ENCODE peak calls at places on chromosomes 4 and X, in four cellular contexts. A is HFF-Myc; H is CD8-positive, alpha-beta T cell; K is hepatocyte. J is an unnamed sample.

GRCh38 chr4:155419266-155419665 is 42.5 kb upstream of the MAP9 start:
- DNase-seq in A (no peak), H (no peak), K (no peak), J (no peak)

GRCh38 chr4:34108456-34108855 is 2135.9 kb downstream of the ARAP2 start:
- DNase-seq in A (peak), H (no peak), K (no peak), J (no peak)

GRCh38 chr4:122045533-122045932 is 93.7 kb upstream of the TRPC3 start:
- DNase-seq in A (peak), H (no peak), K (peak), J (no peak)

GRCh38 chr4:73810191-73810590 is 26.3 kb upstream of the CXCL6 start:
- DNase-seq in A (no peak), H (no peak), K (no peak), J (no peak)

GRCh38 chr4:184470785-184471110 is 3.6 kb downstream of the IRF2 start:
- DNase-seq in A (no peak), H (no peak), K (no peak), J (no peak)

GRCh38 chrX:106933538-106933961 is 13.3 kb downstream of the CLDN2 start:
- DNase-seq in A (no peak), H (no peak), K (peak), J (no peak)

GRCh38 chr4:153538408-153539057 is 72.4 kb downstream of the TMEM131L start:
- DNase-seq in A (no peak), H (no peak), K (peak), J (no peak)

GRCh38 chrX:40073439-40074054 is 24.2 kb downstream of the BCOR start:
- DNase-seq in A (no peak), H (no peak), K (no peak), J (no peak)

GRCh38 chr4:6548201-6548881 is 26.6 kb upstream of the MAN2B2 start:
- DNase-seq in A (no peak), H (no peak), K (no peak), J (no peak)
- TF ChIP-seq CTCF in A (peak), H (no peak), K (peak), J (peak)

GRCh38 chr4:76232681-76233080 is 18.8 kb upstream of the FAM47E start:
- DNase-seq in A (no peak), H (no peak), K (no peak), J (no peak)
- H3K4me3 ChIP-seq in A (no peak), H (no peak), K (no peak), J (no peak)

GRCh38 chr4:55008166-55009056 is 117.0 kb downstream of the KDR start:
- DNase-seq in A (no peak), H (no peak), K (no peak), J (no peak)
- TF ChIP-seq CTCF in A (peak), H (no peak), K (peak), J (peak)

DNA sequence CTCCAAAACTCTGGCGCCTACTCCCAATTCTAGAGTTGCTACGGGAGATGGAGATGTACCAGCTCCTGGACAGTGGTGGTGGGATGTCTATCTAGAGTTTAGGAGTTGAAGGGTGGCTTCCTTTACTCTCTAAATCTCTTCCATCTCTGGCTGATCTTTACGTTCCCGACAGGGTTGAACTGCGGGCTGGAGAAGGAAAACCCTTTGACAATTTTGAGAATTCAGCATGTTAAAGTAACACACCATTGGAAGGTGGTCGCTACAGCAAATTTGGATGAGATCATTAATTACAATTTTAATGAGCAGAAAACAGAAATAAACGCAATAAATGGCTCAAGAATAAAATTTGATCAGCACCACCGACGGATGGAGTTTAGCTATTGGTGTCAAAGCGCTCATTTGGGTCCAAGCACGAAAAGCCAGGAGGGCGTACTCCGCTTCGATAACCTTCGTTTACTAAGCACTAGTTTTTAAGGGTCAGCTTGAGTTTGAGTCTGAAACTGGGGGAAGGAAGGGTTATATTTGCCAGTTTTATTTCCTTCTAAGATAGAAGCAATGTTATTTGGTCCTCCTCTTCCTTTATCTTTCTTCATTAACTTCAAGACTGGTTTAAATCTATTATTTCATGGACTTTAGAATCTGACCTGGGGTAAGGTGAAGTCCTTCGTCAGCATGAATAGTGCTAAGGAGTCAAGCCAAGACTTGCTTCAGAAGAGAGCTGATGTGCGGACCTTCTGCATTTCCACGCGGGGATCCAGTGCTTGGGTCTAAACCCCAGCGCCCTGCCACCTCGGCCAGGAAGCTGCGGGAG is 1.5 kb upstream of the NKX6-1 start:
- DNase-seq in A (no peak), H (no peak), K (no peak), J (no peak)
- H3K4me3 ChIP-seq in A (no peak), H (no peak), K (no peak), J (no peak)

GRCh38 chrX:148947399-148948025 is 447.1 kb downstream of the AFF2 start:
- DNase-seq in A (no peak), H (no peak), K (no peak), J (no peak)
- TF ChIP-seq CTCF in A (no peak), H (no peak), K (no peak), J (no peak)

GRCh38 chrX:1587161-1587560 is 4.2 kb upstream of the AKAP17A start:
- DNase-seq in A (no peak), H (peak), K (no peak), J (peak)
- H3K4me3 ChIP-seq in A (no peak), H (no peak), K (no peak), J (no peak)

DNA sequence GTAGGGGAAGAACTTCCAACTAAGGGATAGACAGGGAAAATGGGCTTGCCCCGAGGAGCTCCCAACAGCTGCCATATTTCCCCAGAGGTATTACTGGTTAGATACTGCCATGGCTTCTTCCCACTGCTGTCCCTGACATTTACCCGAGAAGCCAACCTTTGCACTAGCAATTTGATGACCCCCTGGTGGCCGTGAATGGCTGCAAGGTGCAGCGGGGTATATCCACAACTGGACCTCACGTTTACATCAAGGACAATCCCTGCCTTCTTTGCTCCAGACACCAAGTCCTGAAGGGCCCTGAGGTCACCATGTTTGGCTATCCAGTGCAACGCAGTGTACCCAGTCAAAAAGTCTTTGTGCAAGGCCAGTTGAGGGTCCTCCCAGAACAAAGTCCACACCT is 2.3 kb downstream of the SOWAHB start:
- DNase-seq in A (no peak), H (no peak), K (no peak), J (no peak)
- TF ChIP-seq CTCF in A (no peak), H (no peak), K (no peak), J (peak)

GRCh38 chr4:177079327-177079726 is 230.3 kb upstream of the NEIL3 start:
- DNase-seq in A (no peak), H (no peak), K (no peak), J (no peak)

GRCh38 chr4:177077572-177077971 is 232.1 kb upstream of the NEIL3 start:
- DNase-seq in A (no peak), H (no peak), K (no peak), J (no peak)

GRCh38 chr4:177080388-177080787 is 229.3 kb upstream of the NEIL3 start:
- DNase-seq in A (no peak), H (no peak), K (no peak), J (no peak)

DNA sequence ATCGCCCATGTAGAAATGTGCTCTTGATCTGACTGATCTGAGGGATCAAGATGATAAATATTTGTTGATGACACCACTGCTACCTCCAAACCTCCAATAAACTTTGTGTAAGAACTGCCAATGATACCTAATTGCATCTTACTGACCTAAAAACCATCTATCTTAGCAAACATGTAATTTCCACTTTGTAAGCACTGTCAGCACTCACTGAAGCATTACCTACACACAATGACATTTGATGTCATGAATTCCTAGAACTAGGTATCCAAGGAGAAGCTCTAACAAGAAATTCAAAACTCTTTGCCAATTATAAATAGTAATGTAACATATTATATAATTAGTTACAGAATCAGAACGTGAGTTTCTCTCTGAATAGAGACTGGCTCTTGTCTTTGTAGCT is 232.6 kb upstream of the NEIL3 start:
- DNase-seq in A (no peak), H (no peak), K (no peak), J (no peak)
- H3K4me3 ChIP-seq in A (no peak), H (no peak), K (no peak), J (no peak)

DNA sequence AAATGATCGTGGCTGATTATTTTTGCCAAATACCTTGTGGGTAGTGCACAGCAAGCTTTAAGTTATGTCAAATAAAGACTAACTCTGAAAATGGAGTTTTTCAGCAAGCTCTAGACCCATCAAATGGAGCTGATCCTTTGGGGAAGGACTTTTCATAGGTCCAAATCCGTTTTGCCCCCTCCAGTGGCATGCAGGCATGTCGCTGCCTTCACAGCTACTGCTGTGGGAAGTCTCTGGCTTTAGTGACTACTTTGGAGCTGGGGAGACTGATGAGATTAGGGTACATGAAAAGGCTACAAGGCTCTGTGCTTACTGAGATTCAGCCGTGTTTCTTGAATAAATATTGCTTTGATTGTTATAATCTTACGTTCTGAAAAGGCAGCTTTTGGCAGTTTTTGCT is 106.6 kb upstream of the HS3ST1 start:
- DNase-seq in A (no peak), H (no peak), K (no peak), J (no peak)
- TF ChIP-seq CTCF in A (no peak), H (no peak), K (no peak), J (no peak)